ENCODE peak calls at places on chromosomes 6 and 20, in four cellular contexts. O, G, M and X are unnamed samples.

GRCh38 chr20:36924167-36925045 is 27.1 kb downstream of the SAMHD1 start:
- DNase-seq in O (no peak), G (no peak), M (no peak), X (no peak)

GRCh38 chr20:58649288-58650180 is 1.5 kb upstream of the STX16 start:
- DNase-seq in O (peak; percentile 35), G (peak; percentile 24), M (peak; percentile 59), X (no peak)

GRCh38 chr20:21324126-21324525 is 21.0 kb downstream of the XRN2 start:
- DNase-seq in G (no peak), M (no peak), O (no peak), X (no peak)

GRCh38 chr6:150202404-150202803 is 59.6 kb downstream of the PPP1R14C start:
- DNase-seq in G (no peak), M (no peak), O (no peak), X (no peak)

GRCh38 chr20:60137657-60138245 is 179.5 kb downstream of the CDH26 start:
- DNase-seq in G (no peak), O (no peak), M (no peak), X (peak; percentile 35)

GRCh38 chr6:16741112-16742016 is 19.9 kb downstream of the ATXN1 start:
- DNase-seq in O (no peak), M (no peak), G (no peak), X (peak; percentile 42)

GRCh38 chr20:61115627-61116026 is 136.4 kb upstream of the CDH4 start:
- DNase-seq in G (no peak), O (no peak), M (no peak), X (no peak)

GRCh38 chr6:30720738-30721197 is 616 bp downstream of the TUBB start:
- DNase-seq in G (peak; percentile 70), M (peak; percentile 73), O (peak; percentile 29), X (no peak)

GRCh38 chr20:61049684-61050083 is 202.4 kb upstream of the CDH4 start:
- DNase-seq in M (no peak), O (no peak), G (no peak), X (no peak)

GRCh38 chr6:75203721-75204120 is 2.1 kb downstream of the COL12A1 start:
- DNase-seq in O (no peak), M (no peak), G (no peak), X (no peak)

GRCh38 chr6:156883497-156884252 is 106.5 kb downstream of the ARID1B start:
- DNase-seq in G (peak; percentile 60), O (no peak), M (no peak), X (no peak)

GRCh38 chr20:45080867-45081616 is 19.9 kb downstream of the KCNS1 start:
- DNase-seq in O (no peak), G (no peak), M (no peak), X (no peak)

GRCh38 chr20:37989601-37990001 is 43.7 kb downstream of the TTI1 start:
- DNase-seq in G (peak; percentile 60), M (peak; percentile 34), O (no peak), X (no peak)

GRCh38 chr6:5705256-5705655 is 301.5 kb downstream of the NRN1 start:
- DNase-seq in M (no peak), G (no peak), O (no peak), X (no peak)

GRCh38 chr20:42701948-42702347 is 487.8 kb downstream of the PTPRT start:
- DNase-seq in O (no peak), G (no peak), M (no peak), X (no peak)

GRCh38 chr20:6994452-6994851 is 227.0 kb downstream of the BMP2 start:
- DNase-seq in G (no peak), O (no peak), M (no peak), X (no peak)

GRCh38 chr6:28892525-28892924 is 31.3 kb downstream of the TRIM27 start:
- DNase-seq in M (no peak), O (no peak), G (no peak), X (no peak)

GRCh38 chr6:55980627-55981211 is 105.3 kb upstream of the BMP5 start:
- DNase-seq in G (peak; percentile 13), M (no peak), O (no peak), X (no peak)

GRCh38 chr6:152295346-152295745 is 341.8 kb downstream of the SYNE1 start:
- DNase-seq in M (no peak), G (no peak), O (no peak), X (no peak)

GRCh38 chr6:145758086-145758485 is 22.8 kb upstream of the EPM2A start:
- DNase-seq in G (no peak), O (no peak), M (no peak), X (no peak)

GRCh38 chr6:6556162-6556737 is 32.3 kb upstream of the LY86 start:
- DNase-seq in G (no peak), M (no peak), O (no peak), X (no peak)

GRCh38 chr6:167092672-167093339 is 30.1 kb upstream of the CCR6 start:
- DNase-seq in G (no peak), M (no peak), O (no peak), X (no peak)

GRCh38 chr6:131548441-131548840 is 24.6 kb upstream of the ARG1 start:
- DNase-seq in O (no peak), G (no peak), M (no peak), X (no peak)